ENCODE peak calls at places on chromosomes 3 and 15, in five cellular contexts. W is HEK293T; R is HFF-Myc; N is sigmoid colon; M is CD8-positive, alpha-beta T cell. A is an unnamed sample.

GRCh38 chr3:142385078-142385477 is 62.8 kb downstream of the XRN1 start:
- DNase-seq in W (no peak), R (no peak), N (no peak), M (no peak), A (no peak)

GRCh38 chr15:57376695-57377477 is 581 bp downstream of the CGNL1 start:
- DNase-seq in W (peak; percentile 13), R (no peak), N (peak; percentile 63), M (no peak), A (no peak)

GRCh38 chr15:74727727-74728126 is 2.4 kb upstream of the CYP1A1 start:
- DNase-seq in W (no peak), R (no peak), N (no peak), M (no peak), A (no peak)

GRCh38 chr3:46824561-46824960 is 38.7 kb downstream of the MYL3 start:
- DNase-seq in W (no peak), R (no peak), N (no peak), M (no peak), A (no peak)

GRCh38 chr3:143769663-143770062 is 78.6 kb downstream of the SLC9A9 start:
- DNase-seq in W (no peak), R (no peak), N (no peak), M (no peak), A (peak; percentile 17)

GRCh38 chr3:36969540-36970432 is 23.1 kb downstream of the EPM2AIP1 start:
- DNase-seq in W (no peak), R (peak; percentile 52), N (no peak), M (peak; percentile 9), A (peak; percentile 98)

GRCh38 chr15:39720721-39721611 is 61.7 kb downstream of the FSIP1 start:
- DNase-seq in W (no peak), R (peak; percentile 88), N (no peak), M (no peak), A (no peak)

GRCh38 chr15:40460404-40460803 is 10.4 kb upstream of the CHST14 start:
- DNase-seq in W (no peak), R (no peak), N (no peak), M (no peak), A (no peak)

GRCh38 chr3:77780621-77781020 is 740.7 kb downstream of the ROBO2 start:
- DNase-seq in W (no peak), R (no peak), N (no peak), M (no peak), A (no peak)

GRCh38 chr3:23404241-23404640 is 201.1 kb downstream of the UBE2E2 start:
- DNase-seq in W (no peak), R (no peak), N (no peak), M (no peak), A (no peak)

GRCh38 chr3:79339846-79340245 is 428.0 kb downstream of the ROBO1 start:
- DNase-seq in W (no peak), R (no peak), N (no peak), M (no peak), A (no peak)

GRCh38 chr3:179969525-179969924 is 67.2 kb downstream of the PEX5L start:
- DNase-seq in W (no peak), R (no peak), N (no peak), M (no peak), A (peak; percentile 17)

GRCh38 chr15:67077641-67078215 is 12.3 kb downstream of the SMAD3 start:
- DNase-seq in W (no peak), R (no peak), N (no peak), M (no peak), A (no peak)

GRCh38 chr3:93973160-93974126 is at the start of gene PROS1:
- DNase-seq in W (peak; percentile 64), R (no peak), N (peak; percentile 92), M (peak; percentile 45), A (peak; percentile 90)

A was measured in erythroblast.